ENCODE peak calls at places on chromosome 15, in five cellular contexts. S is fibroblast of lung, T is frontal cortex, A is natural killer cell, G is AG10803. K is an unnamed sample.

GRCh38 chr15:46126581-46126980 is 491.8 kb downstream of the SQOR start:
- DNase-seq in S (no peak), T (no peak), A (no peak), G (peak), K (no peak)

GRCh38 chr15:34360298-34360697 is 6.7 kb downstream of the LPCAT4 start:
- DNase-seq in S (no peak), T (no peak), A (no peak), G (no peak), K (no peak)

GRCh38 chr15:31024979-31025378 is 33.6 kb upstream of the MTMR10 start:
- DNase-seq in S (no peak), T (no peak), A (no peak), G (peak), K (no peak)

GRCh38 chr15:71753346-71753745 is 57.0 kb upstream of the NR2E3 start:
- DNase-seq in S (peak), T (no peak), A (no peak), G (peak), K (no peak)

GRCh38 chr15:101057841-101058407 is 138.8 kb downstream of the LRRK1 start:
- DNase-seq in S (no peak), T (no peak), A (no peak), G (no peak), K (no peak)

GRCh38 chr15:70762469-70763119 is 764 bp downstream of the UACA start:
- DNase-seq in S (peak), T (no peak), A (no peak), G (peak), K (no peak)

GRCh38 chr15:80228959-80229610 is 22.9 kb downstream of the CTXND1 start:
- DNase-seq in S (peak), T (no peak), A (no peak), G (peak), K (no peak)

GRCh38 chr15:96406701-96407100 is 76.2 kb downstream of the NR2F2 start:
- DNase-seq in S (no peak), T (no peak), A (no peak), G (no peak), K (no peak)

GRCh38 chr15:40292246-40292645 is 9.4 kb upstream of the ANKRD63 start:
- DNase-seq in S (no peak), T (no peak), A (no peak), G (no peak), K (no peak)

GRCh38 chr15:61830536-61831330 is 229.5 kb downstream of the VPS13C start:
- DNase-seq in S (no peak), T (no peak), A (no peak), G (no peak), K (no peak)

K was measured in NCI-H2029 treated with DMSO at 0.1 percent for 48 hours.